ENCODE peak calls at places on chromosomes 3 and 15, in five cellular contexts. One of them, this sample, is unnamed.

GRCh38 chr15:57554063-57554820 is 37.5 kb upstream of the MYZAP start:
- DNase-seq in fibroblast of lung: peak; percentile 62
- DNase-seq in cardiac muscle cell: no peak
- DNase-seq in dorsolateral prefrontal cortex: no peak
- DNase-seq in brain microvascular endothelial cell: no peak
- DNase-seq in this sample: no peak

GRCh38 chr3:157388976-157389375 is 47.7 kb upstream of the PTX3 start:
- DNase-seq in fibroblast of lung: peak; percentile 28
- DNase-seq in cardiac muscle cell: no peak
- DNase-seq in dorsolateral prefrontal cortex: no peak
- DNase-seq in brain microvascular endothelial cell: no peak
- DNase-seq in this sample: no peak

GRCh38 chr3:30934208-30934550 is 39.7 kb upstream of the GADL1 start:
- DNase-seq in fibroblast of lung: peak; percentile 48
- DNase-seq in cardiac muscle cell: peak; percentile 55
- DNase-seq in dorsolateral prefrontal cortex: no peak
- DNase-seq in brain microvascular endothelial cell: peak; percentile 49
- DNase-seq in this sample: peak; percentile 40

GRCh38 chr3:168077091-168077490 is 18.6 kb downstream of the GOLIM4 start:
- DNase-seq in fibroblast of lung: peak; percentile 62
- DNase-seq in cardiac muscle cell: no peak
- DNase-seq in dorsolateral prefrontal cortex: no peak
- DNase-seq in brain microvascular endothelial cell: no peak
- DNase-seq in this sample: no peak

GRCh38 chr3:168081171-168081771 is 14.5 kb downstream of the GOLIM4 start:
- DNase-seq in fibroblast of lung: peak; percentile 62
- DNase-seq in cardiac muscle cell: no peak
- DNase-seq in dorsolateral prefrontal cortex: no peak
- DNase-seq in brain microvascular endothelial cell: no peak
- DNase-seq in this sample: no peak

GRCh38 chr3:83934208-83935150 is 1024.3 kb upstream of the CADM2 start:
- DNase-seq in fibroblast of lung: peak; percentile 70
- DNase-seq in cardiac muscle cell: no peak
- DNase-seq in dorsolateral prefrontal cortex: no peak
- DNase-seq in brain microvascular endothelial cell: no peak
- DNase-seq in this sample: no peak

GRCh38 chr3:13455644-13456043 is 24.5 kb upstream of the HDAC11 start:
- DNase-seq in fibroblast of lung: no peak
- DNase-seq in cardiac muscle cell: no peak
- DNase-seq in dorsolateral prefrontal cortex: no peak
- DNase-seq in brain microvascular endothelial cell: no peak
- DNase-seq in this sample: no peak

GRCh38 chr3:116971531-116971930 is 262.0 kb downstream of the TUSC7 start:
- DNase-seq in fibroblast of lung: no peak
- DNase-seq in cardiac muscle cell: no peak
- DNase-seq in dorsolateral prefrontal cortex: no peak
- DNase-seq in brain microvascular endothelial cell: no peak
- DNase-seq in this sample: no peak

GRCh38 chr3:142434503-142434902 is 13.3 kb downstream of the XRN1 start:
- DNase-seq in fibroblast of lung: no peak
- DNase-seq in cardiac muscle cell: no peak
- DNase-seq in dorsolateral prefrontal cortex: no peak
- DNase-seq in brain microvascular endothelial cell: no peak
- DNase-seq in this sample: no peak

GRCh38 chr3:106699093-106699492 is 678.1 kb upstream of the CCDC54 start:
- DNase-seq in fibroblast of lung: no peak
- DNase-seq in cardiac muscle cell: no peak
- DNase-seq in dorsolateral prefrontal cortex: no peak
- DNase-seq in brain microvascular endothelial cell: no peak
- DNase-seq in this sample: no peak

GRCh38 chr3:126781889-126782491 is 78.0 kb downstream of the CHCHD6 start:
- DNase-seq in fibroblast of lung: peak; percentile 97
- DNase-seq in cardiac muscle cell: peak; percentile 4
- DNase-seq in dorsolateral prefrontal cortex: no peak
- DNase-seq in brain microvascular endothelial cell: peak; percentile 14
- DNase-seq in this sample: no peak

GRCh38 chr3:52397676-52398399 is 47.1 kb downstream of the SEMA3G start:
- DNase-seq in fibroblast of lung: no peak
- DNase-seq in cardiac muscle cell: no peak
- DNase-seq in dorsolateral prefrontal cortex: no peak
- DNase-seq in brain microvascular endothelial cell: no peak
- DNase-seq in this sample: no peak

GRCh38 chr3:159751141-159751540 is 237.5 kb upstream of the IL12A start:
- DNase-seq in fibroblast of lung: peak; percentile 36
- DNase-seq in cardiac muscle cell: no peak
- DNase-seq in dorsolateral prefrontal cortex: no peak
- DNase-seq in brain microvascular endothelial cell: no peak
- DNase-seq in this sample: no peak

GRCh38 chr3:178233371-178233770 is 302.9 kb upstream of the KCNMB2 start:
- DNase-seq in fibroblast of lung: no peak
- DNase-seq in cardiac muscle cell: no peak
- DNase-seq in dorsolateral prefrontal cortex: no peak
- DNase-seq in brain microvascular endothelial cell: no peak
- DNase-seq in this sample: no peak

GRCh38 chr3:197317250-197317963 is 19.0 kb upstream of the DLG1 start:
- DNase-seq in fibroblast of lung: peak; percentile 98
- DNase-seq in cardiac muscle cell: no peak
- DNase-seq in dorsolateral prefrontal cortex: no peak
- DNase-seq in brain microvascular endothelial cell: peak; percentile 93
- DNase-seq in this sample: peak; percentile 72

GRCh38 chr3:43296565-43296964 is 10.2 kb downstream of the SNRK start:
- DNase-seq in fibroblast of lung: no peak
- DNase-seq in cardiac muscle cell: no peak
- DNase-seq in dorsolateral prefrontal cortex: no peak
- DNase-seq in brain microvascular endothelial cell: peak; percentile 30
- DNase-seq in this sample: no peak

GRCh38 chr15:38260077-38260476 is 7.4 kb downstream of the SPRED1 start:
- DNase-seq in fibroblast of lung: peak; percentile 69
- DNase-seq in cardiac muscle cell: no peak
- DNase-seq in dorsolateral prefrontal cortex: no peak
- DNase-seq in brain microvascular endothelial cell: peak; percentile 63
- DNase-seq in this sample: no peak

GRCh38 chr3:183385698-183386590 is 42.5 kb downstream of the MCF2L2 start:
- DNase-seq in fibroblast of lung: peak; percentile 57
- DNase-seq in cardiac muscle cell: peak; percentile 74
- DNase-seq in dorsolateral prefrontal cortex: peak; percentile 49
- DNase-seq in brain microvascular endothelial cell: peak; percentile 72
- DNase-seq in this sample: peak; percentile 45

GRCh38 chr3:97763586-97764148 is 891 bp upstream of the ARL6 start:
- DNase-seq in fibroblast of lung: peak; percentile 0
- DNase-seq in cardiac muscle cell: no peak
- DNase-seq in dorsolateral prefrontal cortex: no peak
- DNase-seq in brain microvascular endothelial cell: no peak
- DNase-seq in this sample: no peak

GRCh38 chr3:171058058-171058457 is 31.5 kb upstream of the SLC2A2 start:
- DNase-seq in fibroblast of lung: peak; percentile 86
- DNase-seq in cardiac muscle cell: no peak
- DNase-seq in dorsolateral prefrontal cortex: no peak
- DNase-seq in brain microvascular endothelial cell: no peak
- DNase-seq in this sample: no peak

GRCh38 chr3:45123030-45123429 is 23.1 kb downstream of the CDCP1 start:
- DNase-seq in fibroblast of lung: peak; percentile 89
- DNase-seq in cardiac muscle cell: no peak
- DNase-seq in dorsolateral prefrontal cortex: no peak
- DNase-seq in brain microvascular endothelial cell: no peak
- DNase-seq in this sample: no peak

GRCh38 chr3:45120615-45121158 is 25.5 kb downstream of the CDCP1 start:
- DNase-seq in fibroblast of lung: no peak
- DNase-seq in cardiac muscle cell: no peak
- DNase-seq in dorsolateral prefrontal cortex: no peak
- DNase-seq in brain microvascular endothelial cell: no peak
- DNase-seq in this sample: no peak

GRCh38 chr3:45118615-45119062 is 27.5 kb downstream of the CDCP1 start:
- DNase-seq in fibroblast of lung: no peak
- DNase-seq in cardiac muscle cell: no peak
- DNase-seq in dorsolateral prefrontal cortex: no peak
- DNase-seq in brain microvascular endothelial cell: no peak
- DNase-seq in this sample: no peak

GRCh38 chr3:45123841-45124269 is 22.3 kb downstream of the CDCP1 start:
- DNase-seq in fibroblast of lung: peak; percentile 96
- DNase-seq in cardiac muscle cell: no peak
- DNase-seq in dorsolateral prefrontal cortex: no peak
- DNase-seq in brain microvascular endothelial cell: no peak
- DNase-seq in this sample: peak; percentile 88

DNA sequence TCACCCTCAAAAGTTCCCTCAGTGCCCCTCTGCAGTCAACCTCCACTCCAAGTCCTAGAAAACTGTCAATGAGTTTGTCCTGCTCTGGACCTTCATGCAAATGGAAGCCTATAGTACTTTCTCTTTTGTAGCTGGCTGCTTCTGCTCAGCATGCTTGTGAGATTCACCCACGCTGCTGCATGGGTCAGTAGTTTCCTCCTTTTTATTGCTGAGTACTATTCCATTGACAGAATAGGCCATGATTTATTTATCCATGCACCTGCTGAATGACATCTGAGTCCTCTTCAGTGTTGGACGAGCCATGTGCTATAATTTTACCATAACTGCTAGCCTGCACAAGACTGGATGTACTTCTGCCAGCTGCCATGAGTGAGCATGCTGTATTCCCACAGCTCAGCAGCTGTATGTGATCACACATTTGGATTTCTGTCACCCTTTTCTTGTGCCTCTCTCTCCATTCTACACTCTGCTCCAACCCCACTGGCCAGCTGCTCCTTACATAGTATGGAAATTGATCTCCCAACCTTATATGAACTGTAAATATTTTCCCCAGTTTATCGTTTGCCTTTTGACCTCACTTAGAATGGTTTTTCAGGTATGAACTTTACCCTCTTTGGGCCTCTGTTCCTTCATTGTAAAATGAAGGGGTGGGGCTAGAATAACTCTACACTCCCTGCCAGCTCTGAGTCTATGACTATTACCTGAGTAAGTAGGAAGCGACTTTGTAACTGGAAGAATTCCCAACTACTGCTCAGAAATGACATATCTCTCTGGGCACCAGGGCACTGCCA is 26.2 kb downstream of the CDCP1 start:
- DNase-seq in fibroblast of lung: no peak
- DNase-seq in cardiac muscle cell: no peak
- DNase-seq in dorsolateral prefrontal cortex: no peak
- DNase-seq in brain microvascular endothelial cell: no peak
- DNase-seq in this sample: no peak
- H3K27ac ChIP-seq in fibroblast of lung: peak overlapping the region; percentile 3
- H3K27ac ChIP-seq in cardiac muscle cell: no peak overlapping the region
- H3K27ac ChIP-seq in dorsolateral prefrontal cortex: no peak overlapping the region
- H3K27ac ChIP-seq in brain microvascular endothelial cell: no peak overlapping the region
- H3K27ac ChIP-seq in this sample: peak overlapping the region; percentile 91

DNA sequence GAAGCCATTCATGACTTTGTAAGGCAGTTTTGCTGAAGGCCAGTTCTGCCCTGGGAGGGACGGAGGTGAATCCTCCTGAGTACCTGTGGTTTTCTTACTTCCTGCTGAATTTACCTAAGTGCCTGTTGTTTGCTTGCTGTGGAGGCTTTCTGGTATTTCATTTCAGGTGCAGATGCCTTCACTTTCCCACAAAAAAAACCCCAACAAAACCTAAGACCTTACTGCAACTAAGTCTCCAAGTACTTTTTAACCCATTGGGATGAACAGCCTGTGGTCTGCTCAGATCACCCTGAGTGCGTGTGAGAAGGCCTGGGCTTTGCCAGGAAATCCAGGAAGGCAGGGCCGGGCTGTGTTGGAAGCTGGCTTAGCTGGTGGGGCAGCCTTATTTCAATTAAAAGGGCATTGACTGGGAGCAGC is 65.3 kb downstream of the IGF1R start:
- DNase-seq in fibroblast of lung: peak; percentile 39
- DNase-seq in cardiac muscle cell: no peak
- DNase-seq in dorsolateral prefrontal cortex: no peak
- DNase-seq in brain microvascular endothelial cell: no peak
- DNase-seq in this sample: no peak
- H3K4me3 ChIP-seq in fibroblast of lung: no peak overlapping the region
- H3K4me3 ChIP-seq in cardiac muscle cell: no peak overlapping the region
- H3K4me3 ChIP-seq in dorsolateral prefrontal cortex: no peak overlapping the region
- H3K4me3 ChIP-seq in brain microvascular endothelial cell: no peak overlapping the region
- H3K4me3 ChIP-seq in this sample: no peak overlapping the region

GRCh38 chr3:101249512-101249911 is 70.9 kb downstream of the IMPG2 start:
- DNase-seq in fibroblast of lung: no peak
- DNase-seq in cardiac muscle cell: no peak
- DNase-seq in dorsolateral prefrontal cortex: no peak
- DNase-seq in brain microvascular endothelial cell: no peak
- DNase-seq in this sample: no peak

GRCh38 chr3:101255441-101255840 is 64.9 kb downstream of the IMPG2 start:
- DNase-seq in fibroblast of lung: no peak
- DNase-seq in cardiac muscle cell: no peak
- DNase-seq in dorsolateral prefrontal cortex: no peak
- DNase-seq in brain microvascular endothelial cell: no peak
- DNase-seq in this sample: no peak

GRCh38 chr3:101252897-101253296 is 67.5 kb downstream of the IMPG2 start:
- DNase-seq in fibroblast of lung: no peak
- DNase-seq in cardiac muscle cell: no peak
- DNase-seq in dorsolateral prefrontal cortex: no peak
- DNase-seq in brain microvascular endothelial cell: no peak
- DNase-seq in this sample: no peak

GRCh38 chr3:101253429-101253828 is 66.9 kb downstream of the IMPG2 start:
- DNase-seq in fibroblast of lung: no peak
- DNase-seq in cardiac muscle cell: no peak
- DNase-seq in dorsolateral prefrontal cortex: no peak
- DNase-seq in brain microvascular endothelial cell: no peak
- DNase-seq in this sample: no peak

GRCh38 chr3:101252307-101252706 is 68.1 kb downstream of the IMPG2 start:
- DNase-seq in fibroblast of lung: no peak
- DNase-seq in cardiac muscle cell: peak; percentile 10
- DNase-seq in dorsolateral prefrontal cortex: no peak
- DNase-seq in brain microvascular endothelial cell: no peak
- DNase-seq in this sample: no peak
- H3K27ac ChIP-seq in fibroblast of lung: no peak overlapping the region
- H3K27ac ChIP-seq in cardiac muscle cell: no peak overlapping the region
- H3K27ac ChIP-seq in dorsolateral prefrontal cortex: no peak overlapping the region
- H3K27ac ChIP-seq in brain microvascular endothelial cell: no peak overlapping the region
- H3K27ac ChIP-seq in this sample: no peak overlapping the region

GRCh38 chr3:181930105-181930504 is 218.4 kb downstream of the SOX2 start:
- DNase-seq in fibroblast of lung: no peak
- DNase-seq in cardiac muscle cell: no peak
- DNase-seq in dorsolateral prefrontal cortex: no peak
- DNase-seq in brain microvascular endothelial cell: no peak
- DNase-seq in this sample: no peak

GRCh38 chr3:181935915-181936314 is 224.2 kb downstream of the SOX2 start:
- DNase-seq in fibroblast of lung: no peak
- DNase-seq in cardiac muscle cell: no peak
- DNase-seq in dorsolateral prefrontal cortex: no peak
- DNase-seq in brain microvascular endothelial cell: no peak
- DNase-seq in this sample: no peak

GRCh38 chr3:181933052-181933618 is 221.4 kb downstream of the SOX2 start:
- DNase-seq in fibroblast of lung: no peak
- DNase-seq in cardiac muscle cell: no peak
- DNase-seq in dorsolateral prefrontal cortex: no peak
- DNase-seq in brain microvascular endothelial cell: no peak
- DNase-seq in this sample: no peak

GRCh38 chr3:181936774-181937173 is 225.0 kb downstream of the SOX2 start:
- DNase-seq in fibroblast of lung: no peak
- DNase-seq in cardiac muscle cell: no peak
- DNase-seq in dorsolateral prefrontal cortex: no peak
- DNase-seq in brain microvascular endothelial cell: no peak
- DNase-seq in this sample: no peak

DNA sequence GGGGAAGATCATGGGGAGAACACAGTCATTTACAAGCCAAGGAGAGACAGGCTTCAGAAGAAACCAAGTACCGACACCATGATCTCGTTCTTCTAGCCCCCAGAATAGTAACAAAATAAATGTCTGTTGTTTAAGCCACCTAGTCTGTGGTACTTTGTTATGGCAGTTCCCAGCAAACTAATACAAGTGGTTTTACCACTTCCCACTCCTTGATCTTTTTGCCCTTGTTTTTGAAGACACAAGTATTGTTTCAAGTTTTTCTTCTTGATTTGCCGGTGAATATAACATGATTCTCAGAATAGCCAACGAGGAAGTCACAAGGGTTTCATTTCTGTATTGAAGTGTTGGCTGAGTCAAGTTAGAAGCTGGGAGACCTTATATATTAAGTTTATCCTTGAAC is 220.3 kb downstream of the SOX2 start:
- DNase-seq in fibroblast of lung: no peak
- DNase-seq in cardiac muscle cell: no peak
- DNase-seq in dorsolateral prefrontal cortex: no peak
- DNase-seq in brain microvascular endothelial cell: no peak
- DNase-seq in this sample: no peak
- H3K4me3 ChIP-seq in fibroblast of lung: no peak overlapping the region
- H3K4me3 ChIP-seq in cardiac muscle cell: no peak overlapping the region
- H3K4me3 ChIP-seq in dorsolateral prefrontal cortex: no peak overlapping the region
- H3K4me3 ChIP-seq in brain microvascular endothelial cell: no peak overlapping the region
- H3K4me3 ChIP-seq in this sample: no peak overlapping the region

This sample was measured in HCT116.